ENCODE peak calls at places on chromosomes 2 and 18, in seven cellular contexts. J, M, G, E, W, Y and N are unnamed samples.

GRCh38 chr2:112996635-112997034 is 8.6 kb upstream of the IL36A start:
- DNase-seq in M (no peak), E (no peak), Y (no peak), W (no peak), J (no peak), G (no peak), N (no peak)

GRCh38 chr2:28639836-28640235 is 111.8 kb upstream of the PPP1CB start:
- DNase-seq in E (no peak), W (no peak), J (no peak), Y (no peak), G (no peak), M (no peak), N (peak)

GRCh38 chr18:53567935-53568574 is 656.4 kb downstream of the MBD2 start:
- DNase-seq in G (peak), M (peak), Y (no peak), E (peak), J (peak), W (peak), N (no peak)

GRCh38 chr2:239692348-239692747 is 291.5 kb upstream of the HDAC4 start:
- DNase-seq in J (no peak), G (no peak), E (no peak), W (no peak), M (no peak), Y (no peak), N (no peak)

GRCh38 chr2:64998658-64999061 is 9.5 kb downstream of the SLC1A4 start:
- DNase-seq in W (no peak), Y (no peak), J (no peak), G (peak), M (no peak), E (peak), N (no peak)

GRCh38 chr2:208179028-208179609 is 10.7 kb downstream of the C2orf80 start:
- DNase-seq in E (no peak), J (no peak), Y (no peak), W (no peak), G (no peak), M (no peak), N (no peak)

GRCh38 chr2:238518127-238518827 is 91.5 kb downstream of the ASB1 start:
- DNase-seq in W (no peak), E (no peak), G (no peak), Y (no peak), J (no peak), M (no peak), N (no peak)

GRCh38 chr2:105104208-105104731 is 66.4 kb downstream of the MRPS9 start:
- DNase-seq in W (peak), Y (no peak), G (no peak), M (no peak), E (peak), J (no peak), N (no peak)

GRCh38 chr18:28793911-28794310 is 617.0 kb upstream of the CDH2 start:
- DNase-seq in J (no peak), E (peak), W (no peak), M (no peak), G (no peak), Y (no peak), N (no peak)